ENCODE peak calls at places on chromosomes 5 and 9, in seven cellular contexts. E is IMR-90, A is heart left ventricle, K is GM23248, B is cardiac muscle cell, S is ascending aorta, X is RWPE1. U is an unnamed sample.

GRCh38 chr5:58394326-58394725 is 65.6 kb downstream of the PLK2 start:
- DNase-seq in A (no peak), B (no peak), K (no peak), E (no peak), S (no peak), X (no peak), U (no peak)

GRCh38 chr5:158245513-158245912 is 386.6 kb upstream of the CLINT1 start:
- DNase-seq in X (no peak), A (no peak), E (no peak), K (no peak), B (no peak), S (no peak), U (no peak)

GRCh38 chr5:113518884-113519283 is 5.4 kb downstream of the YTHDC2 start:
- DNase-seq in S (no peak), A (no peak), B (no peak), X (no peak), E (no peak), K (no peak), U (no peak)

GRCh38 chr9:23538604-23539003 is 287.4 kb downstream of the ELAVL2 start:
- DNase-seq in S (no peak), E (no peak), A (no peak), B (no peak), K (no peak), X (no peak), U (no peak)

GRCh38 chr5:169009171-169009570 is 291.8 kb downstream of the SLIT3 start:
- DNase-seq in K (peak), A (no peak), S (no peak), E (no peak), X (no peak), B (no peak), U (no peak)

GRCh38 chr9:116163293-116164055 is 9.9 kb downstream of the PAPPA start:
- DNase-seq in S (no peak), K (peak), B (no peak), X (no peak), A (no peak), E (no peak), U (no peak)

GRCh38 chr5:61069150-61069549 is 93.1 kb downstream of the SMIM15 start:
- DNase-seq in K (no peak), B (no peak), E (no peak), S (no peak), A (no peak), X (no peak), U (no peak)

GRCh38 chr9:105930007-105930627 is 235.8 kb downstream of the TMEM38B start:
- DNase-seq in E (no peak), A (no peak), S (no peak), B (peak), X (no peak), K (no peak), U (no peak)

GRCh38 chr5:60685700-60686099 is 14.3 kb downstream of the DEPDC1B start:
- DNase-seq in K (no peak), B (no peak), X (no peak), E (no peak), A (no peak), S (no peak), U (no peak)

GRCh38 chr5:34749431-34749872 is 89.5 kb upstream of the TTC23L start:
- DNase-seq in E (peak), A (no peak), B (no peak), X (no peak), S (no peak), K (peak), U (no peak)

GRCh38 chr9:121395558-121395957 is 25.5 kb upstream of the STOM start:
- DNase-seq in S (no peak), B (no peak), A (no peak), K (no peak), E (no peak), X (no peak), U (no peak)

GRCh38 chr5:38800515-38800914 is 45.3 kb upstream of the OSMR start:
- DNase-seq in K (no peak), A (no peak), B (no peak), X (no peak), S (no peak), E (no peak), U (peak)

GRCh38 chr5:142798099-142798768 is 28.1 kb downstream of the ARHGAP26 start:
- DNase-seq in E (no peak), A (no peak), X (no peak), K (no peak), S (no peak), B (no peak), U (no peak)

GRCh38 chr5:172694541-172694940 is 53.5 kb downstream of the NEURL1B start:
- DNase-seq in S (no peak), A (no peak), E (no peak), K (no peak), B (no peak), X (no peak), U (no peak)

GRCh38 chr5:10250804-10251276 is 760 bp downstream of the CCT5 start:
- DNase-seq in K (peak), X (peak), S (no peak), E (peak), B (peak), A (no peak), U (no peak)

GRCh38 chr5:90590-91547 is 1.1 kb upstream of the PLEKHG4B start:
- DNase-seq in X (no peak), S (no peak), E (no peak), A (peak), K (peak), B (peak), U (peak)

GRCh38 chr9:126499911-126500599 is 113.7 kb upstream of the LMX1B start:
- DNase-seq in B (peak), S (no peak), A (no peak), K (no peak), X (no peak), E (no peak), U (no peak)

DNA sequence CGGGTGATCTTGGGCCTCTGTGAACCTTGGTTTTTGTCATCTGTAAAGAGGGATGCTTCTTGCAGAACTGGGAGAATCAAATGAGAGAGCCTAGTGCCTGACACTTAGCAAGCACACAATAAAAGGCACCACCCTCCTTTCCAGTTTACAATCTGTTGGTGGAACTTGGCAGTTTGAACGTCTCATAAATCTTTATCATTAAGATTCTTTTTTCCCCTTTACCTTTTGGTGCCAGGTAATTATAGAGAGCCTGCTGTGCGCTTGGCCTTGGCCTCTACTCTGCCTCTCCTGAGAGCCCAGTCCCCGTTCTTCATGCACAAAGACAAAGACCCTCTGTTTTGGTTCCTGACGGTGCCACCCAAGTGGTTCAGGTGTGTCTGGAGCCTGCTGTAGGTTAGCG is 55.2 kb downstream of the PPARGC1B start:
- DNase-seq in B (no peak), S (no peak), A (no peak), X (no peak), E (no peak), K (no peak), U (no peak)
- H3K27ac ChIP-seq in B (no peak), S (no peak), A (peak), X (no peak), E (no peak), K (no peak), U (no peak)

GRCh38 chr5:179505636-179506261 is 44.6 kb upstream of the RUFY1 start:
- DNase-seq in B (no peak), X (no peak), K (no peak), E (no peak), S (no peak), A (no peak), U (peak)

GRCh38 chr5:179504600-179505396 is 45.6 kb upstream of the RUFY1 start:
- DNase-seq in S (no peak), E (no peak), A (no peak), X (no peak), B (no peak), K (no peak), U (no peak)

GRCh38 chr5:179509239-179509638 is 41.1 kb upstream of the RUFY1 start:
- DNase-seq in A (no peak), X (no peak), B (no peak), K (no peak), S (no peak), E (no peak), U (no peak)

GRCh38 chr5:179509845-179510244 is 40.5 kb upstream of the RUFY1 start:
- DNase-seq in S (no peak), E (no peak), A (no peak), B (no peak), K (no peak), X (no peak), U (no peak)

GRCh38 chr5:179504191-179504590 is 46.2 kb upstream of the RUFY1 start:
- DNase-seq in X (no peak), E (no peak), K (peak), S (no peak), A (no peak), B (no peak), U (no peak)
- H3K27ac ChIP-seq in X (no peak), E (no peak), K (no peak), S (no peak), A (no peak), B (no peak), U (no peak)

GRCh38 chr9:112500842-112501241 is 14.2 kb downstream of the KIAA1958 start:
- DNase-seq in X (no peak), S (no peak), E (no peak), A (no peak), K (no peak), B (no peak), U (no peak)
- H3K27ac ChIP-seq in X (no peak), S (no peak), E (no peak), A (no peak), K (no peak), B (no peak), U (no peak)

GRCh38 chr5:180170810-180171567 is 38.0 kb downstream of the RASGEF1C start:
- DNase-seq in X (no peak), A (no peak), S (no peak), K (no peak), B (no peak), E (no peak), U (no peak)

GRCh38 chr5:180173198-180173544 is 35.8 kb downstream of the RASGEF1C start:
- DNase-seq in K (no peak), B (no peak), A (no peak), X (no peak), E (no peak), S (no peak), U (no peak)

GRCh38 chr5:180171568-180172094 is 37.4 kb downstream of the RASGEF1C start:
- DNase-seq in K (no peak), E (no peak), S (no peak), X (no peak), B (peak), A (no peak), U (no peak)

GRCh38 chr5:180173875-180174586 is 35.0 kb downstream of the RASGEF1C start:
- DNase-seq in X (no peak), E (peak), S (no peak), A (no peak), K (peak), B (no peak), U (no peak)

GRCh38 chr5:180172447-180173197 is 36.4 kb downstream of the RASGEF1C start:
- DNase-seq in A (no peak), S (no peak), K (peak), E (no peak), X (no peak), B (peak), U (no peak)
- H3K27ac ChIP-seq in A (no peak), S (no peak), K (no peak), E (no peak), X (no peak), B (no peak), U (no peak)

GRCh38 chr5:14440598-14441401 is 140.8 kb upstream of the OTULINL start:
- DNase-seq in A (no peak), E (peak), X (no peak), B (no peak), S (no peak), K (peak), U (peak)
- H3K27ac ChIP-seq in A (peak), E (peak), X (no peak), B (peak), S (peak), K (peak), U (peak)

DNA sequence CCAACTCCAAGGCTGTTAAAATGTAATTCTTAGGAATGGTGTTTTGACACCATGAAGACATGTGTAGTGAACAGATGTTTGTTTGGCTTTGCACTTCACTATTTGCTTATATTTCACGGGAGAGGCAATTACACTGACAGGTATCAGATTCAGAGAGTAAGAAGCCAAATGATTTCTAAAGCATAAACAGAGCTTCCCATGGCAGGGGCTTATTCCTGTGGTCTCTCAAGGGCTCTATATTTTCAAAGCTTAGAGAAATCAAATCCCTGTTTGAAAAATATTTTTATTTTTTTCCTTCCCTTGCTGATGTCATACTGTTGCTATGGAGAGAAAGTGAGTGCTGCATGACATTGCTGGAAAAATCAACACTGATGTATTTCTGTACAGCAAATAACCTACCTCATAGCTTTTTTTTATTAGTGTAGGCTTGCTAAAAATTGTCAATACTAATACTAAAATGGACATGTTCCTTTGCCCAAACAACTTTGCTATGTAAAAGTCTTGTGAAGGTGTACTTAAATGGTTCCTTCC is 161.4 kb downstream of the GIN1 start:
- DNase-seq in B (no peak), K (peak), E (peak), A (no peak), S (no peak), X (no peak), U (no peak)
- H3K27ac ChIP-seq in B (no peak), K (peak), E (no peak), A (no peak), S (peak), X (no peak), U (peak)

GRCh38 chr9:123049589-123050222 is 16.2 kb downstream of the GPR21 start:
- DNase-seq in E (peak), K (peak), B (no peak), S (no peak), X (peak), A (no peak), U (no peak)
- H3K27ac ChIP-seq in E (peak), K (peak), B (peak), S (peak), X (no peak), A (peak), U (peak)

GRCh38 chr5:41214199-41214598 is 867 bp upstream of the C6 start:
- DNase-seq in X (no peak), A (no peak), K (no peak), B (no peak), S (no peak), E (no peak), U (no peak)

GRCh38 chr5:41223962-41224361 is 10.6 kb upstream of the C6 start:
- DNase-seq in S (no peak), X (no peak), B (no peak), A (no peak), E (no peak), K (no peak), U (no peak)

GRCh38 chr5:41218929-41219328 is 5.6 kb upstream of the C6 start:
- DNase-seq in X (no peak), B (no peak), A (no peak), K (no peak), S (no peak), E (no peak), U (no peak)

DNA sequence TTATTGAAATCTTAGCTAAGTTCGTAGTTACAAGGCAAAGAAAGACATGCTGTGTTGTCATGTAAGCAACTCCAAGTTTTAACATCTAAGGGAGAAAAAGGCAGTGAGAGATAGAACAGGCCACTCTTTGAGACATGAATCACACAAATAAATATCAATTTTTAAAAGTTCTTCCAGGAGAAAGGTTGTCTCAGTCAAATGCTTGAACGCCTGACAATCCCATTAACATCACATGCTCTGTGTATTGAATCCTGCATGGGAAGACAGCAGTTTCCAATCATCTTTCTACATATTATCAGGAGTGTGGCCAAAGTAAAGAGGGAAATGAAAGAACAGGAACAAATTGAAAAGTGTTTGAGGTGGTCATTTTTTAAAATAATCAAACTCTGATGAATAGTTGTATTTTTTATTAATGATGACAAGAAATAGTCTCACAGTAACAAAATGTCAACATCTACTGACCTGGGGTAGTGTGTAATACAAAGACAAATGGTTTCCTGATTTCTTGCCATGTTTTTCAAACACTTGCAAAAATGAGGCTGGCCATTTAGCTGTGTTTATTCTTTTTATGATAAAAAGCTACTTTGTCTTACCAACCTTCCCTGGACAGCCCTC is 6.4 kb upstream of the C6 start:
- DNase-seq in X (no peak), K (no peak), B (no peak), A (no peak), S (no peak), E (no peak), U (no peak)
- H3K27ac ChIP-seq in X (no peak), K (no peak), B (no peak), A (peak), S (no peak), E (no peak), U (peak)

GRCh38 chr5:132718544-132719312 is 18.6 kb downstream of the KIF3A start:
- DNase-seq in S (no peak), K (no peak), E (no peak), B (no peak), A (no peak), X (no peak), U (no peak)

GRCh38 chr5:132714456-132715307 is 22.7 kb downstream of the KIF3A start:
- DNase-seq in E (peak), B (no peak), X (no peak), A (no peak), S (no peak), K (peak), U (no peak)
- H3K27ac ChIP-seq in E (no peak), B (no peak), X (no peak), A (no peak), S (no peak), K (no peak), U (no peak)

U was measured in tibial artery.